ENCODE peak calls at places on chromosomes 7 and 10, in four cellular contexts. D is neuronal stem cell, H is IMR-90, I is H1. S is an unnamed sample.
A peak's percentile ranks its signal among the peaks of the same experiment; 100 is the strongest.

GRCh38 chr10:7046615-7047014 is 364.2 kb downstream of the SFMBT2 start:
- DNase-seq in H (no peak), D (no peak), I (no peak), S (no peak)

GRCh38 chr7:30176463-30177090 is 41.8 kb downstream of the MTURN start:
- DNase-seq in D (no peak), H (no peak), I (no peak), S (no peak)

GRCh38 chr7:151724920-151725584 is 151.9 kb downstream of the PRKAG2 start:
- DNase-seq in H (no peak), D (no peak), I (no peak), S (no peak)

GRCh38 chr10:117504601-117505000 is 37.9 kb upstream of the EMX2 start:
- DNase-seq in D (no peak), H (no peak), I (no peak), S (no peak)

GRCh38 chr7:117478796-117479479 is 887 bp upstream of the CFTR start:
- DNase-seq in I (no peak), H (no peak), D (peak; percentile 51), S (peak; percentile 54)

GRCh38 chr7:38398725-38399321 is 125.4 kb upstream of the TARP start:
- DNase-seq in D (peak; percentile 31), I (no peak), H (peak; percentile 48), S (peak; percentile 37)

GRCh38 chr7:55309040-55309991 is 55.8 kb upstream of the LANCL2 start:
- DNase-seq in D (no peak), I (no peak), H (no peak), S (no peak)

GRCh38 chr10:88385601-88386203 is 197.4 kb downstream of the RNLS start:
- DNase-seq in H (no peak), I (no peak), D (no peak), S (no peak)

DNA sequence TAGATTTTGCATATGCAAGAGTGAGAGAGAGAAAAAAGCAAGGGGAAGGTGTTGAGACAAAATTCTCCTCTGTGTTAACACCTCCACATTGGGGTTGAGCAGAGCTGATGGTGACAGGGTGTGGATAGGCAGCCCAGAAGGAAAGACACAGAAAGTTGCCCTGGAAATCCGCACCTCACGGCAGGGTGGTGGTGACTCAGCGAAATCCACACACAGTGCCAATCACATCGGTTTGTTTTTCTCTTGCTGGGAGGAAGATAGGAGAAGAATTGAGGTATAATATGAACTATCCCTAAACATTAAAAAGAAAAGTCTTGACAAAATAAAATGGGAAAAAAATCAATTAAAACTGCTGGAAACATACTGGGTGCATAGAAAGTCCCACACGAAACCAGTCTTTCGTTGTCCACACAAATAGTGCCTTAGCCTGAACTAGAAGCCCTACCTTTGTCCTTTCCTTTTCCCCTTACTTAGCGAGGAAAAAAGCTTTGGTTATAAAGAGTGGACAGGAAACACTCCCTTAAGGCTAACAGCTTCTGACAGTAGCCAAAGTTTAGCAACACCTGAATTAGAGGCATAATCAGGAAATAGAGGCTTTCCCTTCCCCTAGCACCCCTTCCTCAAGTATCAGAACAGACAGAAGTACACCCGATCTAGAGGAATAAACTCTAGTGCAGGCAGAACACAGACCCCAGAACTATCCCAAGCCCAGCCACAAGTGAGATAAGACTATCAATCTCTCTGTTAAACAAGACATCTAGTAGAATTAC is 39.2 kb upstream of the DNAJC1 start:
- DNase-seq in I (peak; percentile 10), D (peak; percentile 9), H (no peak), S (peak; percentile 83)
- H2BK120ac ChIP-seq in I (no peak overlapping the region), D (no peak overlapping the region), H (no peak overlapping the region), S (peak overlapping the region; percentile 91)

GRCh38 chr10:48451969-48452878 is 145.7 kb downstream of the MAPK8 start:
- DNase-seq in H (no peak), D (no peak), I (no peak), S (no peak)

GRCh38 chr10:48449501-48450232 is 143.2 kb downstream of the MAPK8 start:
- DNase-seq in D (no peak), H (no peak), I (no peak), S (no peak)

GRCh38 chr10:48452879-48453412 is 146.5 kb downstream of the MAPK8 start:
- DNase-seq in I (no peak), H (no peak), D (no peak), S (no peak)

GRCh38 chr10:48450233-48450810 is 143.8 kb downstream of the MAPK8 start:
- DNase-seq in H (no peak), I (no peak), D (no peak), S (no peak)

GRCh38 chr10:48450811-48451466 is 144.5 kb downstream of the MAPK8 start:
- DNase-seq in H (no peak), D (no peak), I (no peak), S (no peak)
- H2BK15ac ChIP-seq in H (no peak overlapping the region), D (no peak overlapping the region), I (no peak overlapping the region), S (no peak overlapping the region)

DNA sequence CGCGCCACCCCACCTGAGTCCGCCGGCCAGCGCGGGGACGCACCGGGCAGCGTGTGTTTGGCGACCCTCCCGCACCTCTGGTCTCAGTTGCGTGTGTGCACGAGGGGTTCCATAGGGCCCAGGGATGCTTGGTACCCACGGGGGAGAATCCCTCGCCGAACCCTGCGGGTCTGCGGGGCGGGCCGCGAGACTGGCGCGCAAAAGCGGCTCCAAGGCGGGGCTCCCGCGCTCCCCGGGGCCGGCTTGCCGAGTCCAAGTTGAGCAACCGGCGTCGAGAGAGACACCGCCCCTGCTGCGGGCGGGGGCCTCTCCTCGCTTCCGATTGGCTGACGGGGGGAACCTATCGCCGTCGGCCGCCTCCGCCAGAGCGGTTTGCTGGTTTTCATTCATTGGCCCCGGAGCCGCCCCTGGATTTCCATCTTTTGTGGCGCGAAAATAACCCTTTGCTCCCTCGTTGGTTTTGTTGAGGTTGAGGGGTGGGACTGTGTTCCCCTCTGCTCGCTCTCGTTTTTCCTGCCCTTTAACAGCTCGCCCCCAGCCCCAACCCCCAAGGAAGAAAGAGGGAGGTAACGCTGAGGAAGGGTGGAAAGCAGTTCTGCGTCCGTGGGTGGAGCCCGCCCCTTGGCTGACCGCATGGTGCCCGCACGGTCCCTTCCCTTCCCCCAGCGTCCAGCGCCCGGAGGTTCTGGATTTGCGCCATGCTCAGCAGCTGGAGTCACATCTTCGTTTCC is 4.0 kb upstream of the IGF2BP3 start:
- DNase-seq in H (peak; percentile 95), D (peak; percentile 98), I (peak; percentile 94), S (peak; percentile 100)
- H4K8ac ChIP-seq in H (peak overlapping the region; percentile 75), D (peak overlapping the region; percentile 65), I (peak overlapping the region; percentile 100), S (peak overlapping the region; percentile 3)

GRCh38 chr10:102758226-102758932 is 14.6 kb downstream of the WBP1L start:
- DNase-seq in D (no peak), H (no peak), I (no peak), S (no peak)
- H2BK120ac ChIP-seq in D (no peak overlapping the region), H (no peak overlapping the region), I (no peak overlapping the region), S (no peak overlapping the region)

DNA sequence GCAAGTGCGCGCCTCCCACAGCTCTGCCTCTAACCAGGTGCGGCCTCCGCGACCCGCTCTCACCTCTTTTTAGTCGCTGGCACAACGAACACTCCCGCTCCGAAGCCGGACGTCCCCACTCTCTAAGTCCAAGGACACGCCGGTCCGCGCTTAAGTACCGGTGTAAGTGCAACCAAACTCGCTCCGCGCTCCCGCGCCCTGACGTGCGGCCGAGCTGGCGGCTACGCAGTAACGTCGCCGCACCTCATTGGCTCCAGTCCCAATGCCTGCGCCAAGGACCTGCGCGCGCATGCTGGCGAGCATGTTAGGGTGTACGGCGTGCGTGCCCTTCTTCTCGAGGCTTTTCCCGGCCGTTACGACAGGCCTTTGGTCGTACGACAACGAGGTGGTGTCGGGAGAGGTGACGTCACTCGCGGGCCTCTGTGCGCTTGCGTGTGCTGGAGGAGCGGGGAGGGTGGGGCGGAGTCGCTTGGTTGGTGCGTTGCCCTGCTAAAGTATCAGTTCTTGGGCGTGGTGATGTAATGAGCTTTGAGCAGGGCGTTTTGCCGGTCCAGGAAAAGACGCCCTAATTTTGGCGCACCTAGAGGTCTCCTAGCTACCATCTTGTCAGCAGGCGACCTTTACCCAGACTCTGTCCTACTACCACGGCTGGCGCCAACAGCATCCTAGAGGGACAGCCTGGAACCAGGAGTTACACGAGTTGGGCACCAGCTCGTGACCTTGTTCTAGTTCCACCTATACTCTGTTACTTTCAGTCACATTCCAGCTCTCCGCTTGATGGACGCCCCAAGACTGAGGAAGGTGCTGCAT is at the start of gene CYCS:
- DNase-seq in H (peak; percentile 100), I (peak; percentile 100), D (peak; percentile 100), S (peak; percentile 100)
- H2BK15ac ChIP-seq in H (peak within 1 kb of the TSS; percentile 45), I (peak within 1 kb of the TSS; percentile 46), D (no peak within 1 kb of the TSS), S (no peak within 1 kb of the TSS)

GRCh38 chr10:50992356-50992866 is 81.9 kb upstream of the PRKG1 start:
- DNase-seq in I (no peak), D (no peak), H (peak; percentile 31), S (no peak)
- H4K8ac ChIP-seq in I (no peak overlapping the region), D (no peak overlapping the region), H (peak overlapping the region; percentile 92), S (no peak overlapping the region)

GRCh38 chr7:25409897-25410635 is 181.8 kb upstream of the NPVF start:
- DNase-seq in D (no peak), I (no peak), H (no peak), S (no peak)

GRCh38 chr7:25405736-25406135 is 177.4 kb upstream of the NPVF start:
- DNase-seq in I (no peak), D (no peak), H (no peak), S (no peak)

GRCh38 chr7:25407932-25408480 is 179.7 kb upstream of the NPVF start:
- DNase-seq in D (peak; percentile 55), I (no peak), H (no peak), S (peak; percentile 73)

GRCh38 chr7:25407053-25407452 is 178.8 kb upstream of the NPVF start:
- DNase-seq in D (no peak), H (no peak), I (no peak), S (no peak)

DNA sequence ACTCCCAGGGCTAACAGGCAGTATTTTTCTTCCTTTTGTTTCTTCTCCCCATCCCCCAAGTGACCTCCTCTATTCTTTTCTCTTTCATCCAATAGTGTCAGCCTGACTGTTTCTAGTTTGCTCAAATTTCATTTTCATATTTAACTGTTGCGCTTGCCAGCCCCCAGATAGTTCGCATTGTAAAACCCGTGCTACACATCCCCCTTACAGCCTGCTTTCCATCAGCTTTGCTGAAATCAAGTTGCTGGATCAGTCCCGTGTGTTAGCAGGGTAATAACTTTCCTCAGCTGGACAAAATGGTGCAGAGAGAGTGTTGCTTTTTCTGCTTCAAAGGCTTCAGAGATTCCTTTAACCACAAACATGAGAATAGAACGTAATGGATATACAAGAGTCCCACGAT is 180.6 kb upstream of the NPVF start:
- DNase-seq in I (no peak), H (no peak), D (no peak), S (no peak)
- H2BK120ac ChIP-seq in I (no peak overlapping the region), H (no peak overlapping the region), D (no peak overlapping the region), S (no peak overlapping the region)

DNA sequence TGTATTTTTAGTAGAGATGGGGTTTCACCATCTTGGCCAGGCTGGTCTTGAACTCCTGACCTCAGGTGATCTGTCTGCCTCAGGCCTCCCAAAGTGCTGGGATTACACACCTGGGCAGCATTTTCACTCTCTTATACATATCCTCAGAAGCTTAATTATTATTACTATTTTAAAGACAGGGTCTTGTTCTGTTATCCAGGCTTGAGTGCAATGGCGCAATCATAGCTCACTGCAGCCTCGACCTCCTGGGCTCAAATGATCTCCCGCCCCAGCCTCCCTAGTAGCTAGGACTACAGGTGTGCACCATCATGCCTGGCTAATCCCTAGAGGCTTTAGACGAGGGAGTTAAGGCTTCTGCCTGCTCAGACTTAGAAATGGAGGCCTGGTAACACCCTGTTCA is 26.3 kb downstream of the UNC5B start:
- DNase-seq in H (no peak), I (no peak), D (no peak), S (no peak)
- H2BK15ac ChIP-seq in H (no peak overlapping the region), I (no peak overlapping the region), D (no peak overlapping the region), S (no peak overlapping the region)

DNA sequence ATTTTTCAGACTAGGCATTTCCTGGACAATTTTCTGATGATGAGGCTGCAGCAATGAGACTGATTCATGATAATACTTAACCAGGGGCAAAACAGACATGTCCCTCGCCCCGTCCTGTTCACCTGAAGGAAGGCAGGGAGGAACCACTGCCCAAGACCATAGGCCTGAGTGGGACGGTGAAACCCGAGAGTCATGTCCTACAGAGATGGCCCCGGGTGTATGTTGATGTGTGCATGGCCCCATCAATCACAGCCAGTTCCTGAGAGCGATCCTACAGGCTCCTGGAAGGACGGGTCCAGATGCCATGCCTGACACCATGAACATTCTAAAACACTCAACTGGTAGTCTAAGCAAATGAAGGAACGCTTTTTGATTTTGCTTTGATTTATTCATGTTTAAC is 90.3 kb downstream of the TNS3 start:
- DNase-seq in D (no peak), I (no peak), H (no peak), S (no peak)
- H4K8ac ChIP-seq in D (no peak overlapping the region), I (no peak overlapping the region), H (no peak overlapping the region), S (no peak overlapping the region)